ENCODE peak calls at places on chromosomes 7 and 10, in ten cellular contexts. O is stomach; C is T-cell; J is HS-5; Z is naive thymus-derived CD8-positive, alpha-beta T cell; P is NCI-H510A; V is esophagus squamous epithelium; T is GM23338; D is activated CD4-positive, CD25-positive, alpha-beta regulatory T cell; Q is fibroblast of gingiva. E is an unnamed sample.
A peak's percentile ranks its signal among the peaks of the same experiment; 100 is the strongest.

GRCh38 chr7:22569586-22570321 is 69.8 kb upstream of the STEAP1B start:
- DNase-seq in O (no peak), C (no peak), J (no peak), Z (no peak), P (no peak), V (no peak), T (no peak), D (no peak), Q (no peak), E (no peak)

GRCh38 chr7:136071106-136071505 is 93.9 kb upstream of the MTPN start:
- DNase-seq in O (no peak), C (no peak), J (no peak), Z (no peak), P (no peak), V (no peak), T (no peak), D (no peak), Q (no peak), E (no peak)

GRCh38 chr7:132576723-132577089 is 436 bp upstream of the PLXNA4 start:
- DNase-seq in O (no peak), C (no peak), J (no peak), Z (no peak), P (no peak), V (no peak), T (peak; percentile 14), D (no peak), Q (no peak), E (no peak)

GRCh38 chr7:30176463-30177090 is 41.8 kb downstream of the MTURN start:
- DNase-seq in O (no peak), C (no peak), J (no peak), Z (no peak), P (no peak), V (no peak), T (no peak), D (no peak), Q (no peak), E (no peak)

GRCh38 chr10:101238732-101239105 is 9.5 kb upstream of the LBX1 start:
- DNase-seq in O (no peak), C (no peak), J (no peak), Z (no peak), P (no peak), V (no peak), T (peak; percentile 63), D (no peak), Q (no peak), E (no peak)

GRCh38 chr10:87705339-87705738 is 45.7 kb downstream of the PAPSS2 start:
- DNase-seq in O (no peak), C (no peak), J (peak; percentile 13), Z (no peak), P (no peak), V (no peak), T (no peak), D (no peak), Q (peak; percentile 3), E (no peak)

GRCh38 chr10:78025685-78026364 is 3.5 kb downstream of the POLR3A start:
- DNase-seq in O (no peak), C (no peak), J (peak; percentile 79), Z (no peak), P (no peak), V (no peak), T (no peak), D (no peak), Q (peak; percentile 31), E (no peak)

GRCh38 chr10:70652761-70653657 is 19.3 kb upstream of the ADAMTS14 start:
- DNase-seq in O (no peak), C (no peak), J (peak; percentile 89), Z (no peak), P (no peak), V (no peak), T (no peak), D (no peak), Q (peak; percentile 84), E (no peak)

GRCh38 chr7:132177708-132178392 is 398.4 kb downstream of the PLXNA4 start:
- DNase-seq in O (no peak), C (no peak), J (no peak), Z (no peak), P (no peak), V (no peak), T (no peak), D (no peak), Q (no peak), E (no peak)

GRCh38 chr7:151382079-151382885 is 27.6 kb downstream of the WDR86 start:
- DNase-seq in O (no peak), C (no peak), J (no peak), Z (no peak), P (no peak), V (no peak), T (peak; percentile 56), D (no peak), Q (no peak), E (no peak)

GRCh38 chr7:74027683-74028320 is at the start of gene ELN:
- DNase-seq in O (peak; percentile 61), C (no peak), J (no peak), Z (no peak), P (no peak), V (no peak), T (peak; percentile 56), D (no peak), Q (peak; percentile 66), E (no peak)

GRCh38 chr7:138776156-138776833 is 21.5 kb upstream of the TMEM213 start:
- DNase-seq in O (no peak), C (no peak), J (no peak), Z (no peak), P (peak; percentile 80), V (no peak), T (no peak), D (no peak), Q (no peak), E (no peak)

GRCh38 chr7:457814-458510 is 61.7 kb downstream of the PDGFA start:
- DNase-seq in O (no peak), C (no peak), J (no peak), Z (peak; percentile 28), P (no peak), V (no peak), T (no peak), D (no peak), Q (no peak), E (no peak)

E was measured in HS-27A.